ENCODE peak calls at places on chromosomes 6 and 20, in five cellular contexts. U is SK-MEL-5, F is NCI-H510A, X is ELF-1, D is spleen. I is an unnamed sample.

GRCh38 chr20:40359127-40359892 is 329.7 kb downstream of the MAFB start:
- DNase-seq in U (no peak), F (no peak), X (no peak), D (no peak), I (no peak)

GRCh38 chr6:139581485-139581865 is 207.0 kb upstream of the CITED2 start:
- DNase-seq in U (no peak), F (no peak), X (no peak), D (no peak), I (no peak)

GRCh38 chr20:31920275-31920855 is 31.5 kb downstream of the PDRG1 start:
- DNase-seq in U (no peak), F (no peak), X (peak; percentile 50), D (no peak), I (no peak)

GRCh38 chr6:80215063-80215462 is 108.6 kb downstream of the BCKDHB start:
- DNase-seq in U (no peak), F (no peak), X (no peak), D (no peak), I (no peak)

GRCh38 chr20:33130553-33130952 is 37.4 kb upstream of the BPIFA2 start:
- DNase-seq in U (no peak), F (no peak), X (no peak), D (no peak), I (no peak)

GRCh38 chr6:10556496-10557391 is 35.6 kb downstream of the GCNT2 start:
- DNase-seq in U (no peak), F (no peak), X (no peak), D (no peak), I (no peak)

GRCh38 chr6:74289881-74290280 is 593.9 kb downstream of the CD109 start:
- DNase-seq in U (no peak), F (no peak), X (no peak), D (no peak), I (no peak)

GRCh38 chr6:157768863-157769551 is 54.0 kb upstream of the SNX9 start:
- DNase-seq in U (no peak), F (no peak), X (no peak), D (no peak), I (no peak)

GRCh38 chr6:119384444-119384843 is 34.9 kb upstream of the MAN1A1 start:
- DNase-seq in U (no peak), F (no peak), X (no peak), D (no peak), I (no peak)

GRCh38 chr20:3071610-3072529 is at the start of gene OXT:
- DNase-seq in U (no peak), F (no peak), X (peak; percentile 36), D (peak; percentile 91), I (no peak)

GRCh38 chr6:85669735-85670194 is 27.1 kb upstream of the SYNCRIP start:
- DNase-seq in U (peak; percentile 84), F (no peak), X (peak; percentile 23), D (no peak), I (no peak)

GRCh38 chr6:42694586-42694985 is 27.8 kb downstream of the PRPH2 start:
- DNase-seq in U (no peak), F (no peak), X (no peak), D (no peak), I (no peak)

GRCh38 chr6:104402572-104402971 is 457.1 kb downstream of the HACE1 start:
- DNase-seq in U (no peak), F (no peak), X (no peak), D (no peak), I (no peak)

GRCh38 chr20:21391495-21392298 is 5.6 kb downstream of the NKX2-4 start:
- DNase-seq in U (no peak), F (no peak), X (peak; percentile 65), D (peak; percentile 74), I (no peak)

I was measured in A673.